ENCODE peak calls at places on chromosomes 12 and 14, in six cellular contexts. K, V, E, U, B and M are unnamed samples.

GRCh38 chr12:131139363-131140068 is 185.8 kb downstream of the ADGRD1 start:
- DNase-seq in K (no peak), V (no peak), E (no peak), U (no peak), B (no peak), M (peak; percentile 26)

GRCh38 chr12:32897688-32898573 is 1.4 kb upstream of the PKP2 start:
- DNase-seq in K (no peak), V (no peak), E (no peak), U (no peak), B (no peak), M (no peak)

GRCh38 chr12:55720894-55721444 is 776 bp downstream of the RDH5 start:
- DNase-seq in K (peak; percentile 91), V (peak; percentile 99), E (no peak), U (peak; percentile 75), B (no peak), M (peak; percentile 84)

GRCh38 chr12:101945361-101946232 is 68.2 kb downstream of the DRAM1 start:
- DNase-seq in K (peak; percentile 49), V (no peak), E (no peak), U (peak; percentile 50), B (no peak), M (no peak)

GRCh38 chr12:63668028-63668799 is at the start of gene DPY19L2:
- DNase-seq in K (peak; percentile 52), V (peak; percentile 29), E (peak; percentile 63), U (peak; percentile 60), B (no peak), M (peak; percentile 88)

GRCh38 chr12:99372257-99372933 is 275.2 kb upstream of the GARIN6 start:
- DNase-seq in K (no peak), V (no peak), E (no peak), U (no peak), B (no peak), M (no peak)

GRCh38 chr12:121861549-121862254 is 3.0 kb upstream of the HPD start:
- DNase-seq in K (peak; percentile 38), V (no peak), E (no peak), U (peak; percentile 69), B (no peak), M (no peak)

GRCh38 chr14:41604793-41605534 is 1.7 kb upstream of the LRFN5 start:
- DNase-seq in K (peak; percentile 86), V (no peak), E (peak; percentile 81), U (peak; percentile 92), B (no peak), M (peak; percentile 79)

GRCh38 chr14:90783344-90783743 is 32.9 kb downstream of the TTC7B start:
- DNase-seq in K (no peak), V (no peak), E (no peak), U (no peak), B (no peak), M (no peak)

GRCh38 chr12:24945039-24945438 is 3.9 kb downstream of the BCAT1 start:
- DNase-seq in K (no peak), V (no peak), E (no peak), U (no peak), B (no peak), M (no peak)

GRCh38 chr14:88421286-88421685 is 35.8 kb downstream of the SPATA7 start:
- DNase-seq in K (peak; percentile 32), V (no peak), E (no peak), U (peak; percentile 74), B (no peak), M (no peak)

GRCh38 chr14:92500491-92500941 is 13.1 kb upstream of the RIN3 start:
- DNase-seq in K (no peak), V (no peak), E (no peak), U (no peak), B (no peak), M (peak; percentile 42)

GRCh38 chr14:24861083-24861630 is 188.8 kb downstream of the STXBP6 start:
- DNase-seq in K (peak; percentile 68), V (no peak), E (no peak), U (peak; percentile 21), B (no peak), M (no peak)

GRCh38 chr14:75877884-75878283 is 103.9 kb downstream of the TGFB3 start:
- DNase-seq in K (no peak), V (no peak), E (no peak), U (no peak), B (no peak), M (no peak)

GRCh38 chr12:6363330-6364036 is 11.9 kb downstream of the SCNN1A start:
- DNase-seq in K (peak; percentile 28), V (peak; percentile 86), E (no peak), U (peak; percentile 64), B (no peak), M (peak; percentile 82)

GRCh38 chr14:106094654-106095189 is 568.3 kb downstream of the TMEM121 start:
- DNase-seq in K (no peak), V (peak; percentile 2), E (no peak), U (no peak), B (no peak), M (no peak)

GRCh38 chr12:29245246-29245645 is 96.2 kb downstream of the FAR2 start:
- DNase-seq in K (peak; percentile 11), V (no peak), E (no peak), U (no peak), B (no peak), M (no peak)

GRCh38 chr14:84029720-84030119 is 1500.2 kb upstream of the FLRT2 start:
- DNase-seq in K (no peak), V (no peak), E (no peak), U (peak; percentile 7), B (no peak), M (no peak)

GRCh38 chr14:89337912-89338311 is 79.1 kb downstream of the FOXN3 start:
- DNase-seq in K (peak; percentile 29), V (peak; percentile 59), E (no peak), U (peak; percentile 33), B (no peak), M (no peak)

GRCh38 chr14:55583942-55584468 is 4.0 kb downstream of the KTN1 start:
- DNase-seq in K (peak; percentile 37), V (no peak), E (no peak), U (peak; percentile 41), B (no peak), M (no peak)

GRCh38 chr14:59189281-59189821 is 884 bp downstream of the DAAM1 start:
- DNase-seq in K (peak; percentile 18), V (peak; percentile 40), E (peak; percentile 17), U (no peak), B (no peak), M (peak; percentile 28)

GRCh38 chr14:94919896-94920295 is 150.0 kb upstream of the GSC start:
- DNase-seq in K (no peak), V (no peak), E (no peak), U (no peak), B (no peak), M (no peak)

GRCh38 chr14:83300454-83301064 is 1766.9 kb upstream of the SEL1L start:
- DNase-seq in K (peak; percentile 52), V (no peak), E (peak; percentile 31), U (peak; percentile 53), B (no peak), M (no peak)

GRCh38 chr14:68608235-68608962 is 184.5 kb downstream of the ZFP36L1 start:
- DNase-seq in K (no peak), V (peak; percentile 74), E (no peak), U (no peak), B (no peak), M (no peak)

GRCh38 chr12:82057770-82058169 is 298.6 kb upstream of the PPFIA2 start:
- DNase-seq in K (no peak), V (no peak), E (no peak), U (no peak), B (no peak), M (no peak)

GRCh38 chr12:54439096-54439495 is 20.0 kb upstream of the ITGA5 start:
- DNase-seq in K (no peak), V (no peak), E (no peak), U (no peak), B (no peak), M (no peak)

GRCh38 chr14:35416108-35416750 is 11.7 kb upstream of the NFKBIA start:
- DNase-seq in K (no peak), V (no peak), E (no peak), U (peak; percentile 33), B (no peak), M (no peak)
- H2AFZ ChIP-seq in K (peak overlapping the region; percentile 60), V (no peak overlapping the region), E (peak overlapping the region; percentile 71), U (peak overlapping the region; percentile 68), B (peak overlapping the region; percentile 65), M (no peak overlapping the region)

DNA sequence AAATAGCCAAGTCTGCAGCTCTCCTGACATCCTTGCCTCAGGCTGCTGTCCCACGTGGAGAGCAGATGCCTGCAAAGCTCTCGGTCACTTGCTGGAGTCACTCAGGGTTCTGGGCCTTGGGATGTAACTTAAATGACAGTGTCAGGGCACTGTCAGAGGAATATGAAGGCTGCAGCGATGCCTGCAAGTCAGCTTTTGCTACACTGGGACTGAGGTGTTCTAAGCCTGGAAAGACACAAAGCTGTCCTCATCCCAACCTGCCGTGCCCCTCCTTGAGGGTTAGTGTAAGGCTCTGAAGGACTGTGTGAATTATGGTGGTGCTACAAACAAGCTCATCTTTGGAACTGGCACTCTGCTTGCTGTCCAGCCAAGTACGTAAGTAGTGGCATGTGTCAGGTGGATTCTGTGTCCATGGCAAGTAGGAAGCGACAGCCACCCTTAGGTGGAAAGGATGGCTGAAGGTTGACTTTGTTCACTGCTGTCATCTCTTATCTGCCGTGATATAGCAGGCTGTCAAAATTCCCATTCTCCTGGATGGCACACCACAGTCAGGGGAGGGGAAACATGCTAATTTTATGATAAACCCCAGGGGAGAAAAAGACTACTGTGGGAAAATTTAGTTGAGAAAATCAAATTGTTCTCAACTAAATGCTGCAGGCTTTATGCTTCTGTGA is 79.9 kb downstream of the DAD1 start:
- DNase-seq in K (no peak), V (no peak), E (no peak), U (no peak), B (no peak), M (no peak)
- H2AK5ac ChIP-seq in K (no peak overlapping the region), V (no peak overlapping the region), E (no peak overlapping the region), U (no peak overlapping the region), B (no peak overlapping the region), M (no peak overlapping the region)

DNA sequence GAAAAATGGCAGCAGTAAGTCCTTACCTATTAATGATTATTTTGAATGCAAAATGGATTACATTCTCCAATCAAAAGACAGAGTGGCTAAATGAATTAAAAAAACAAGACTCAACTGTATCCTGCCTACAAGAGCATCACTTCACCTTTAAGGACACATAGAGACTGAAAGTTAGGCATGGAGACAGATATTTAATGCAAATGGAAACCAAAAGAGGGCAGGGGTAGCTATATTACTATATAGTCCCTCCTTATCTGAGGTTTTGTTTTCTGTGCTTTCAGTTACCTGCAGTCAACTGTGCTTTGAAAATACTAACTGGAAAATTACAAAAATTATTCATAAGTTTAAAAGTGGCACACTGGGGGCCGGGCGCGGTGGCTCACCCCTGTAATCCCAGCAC is 17.2 kb downstream of the NECAP1 start:
- DNase-seq in K (no peak), V (no peak), E (no peak), U (no peak), B (no peak), M (no peak)
- H4K91ac ChIP-seq in K (no peak overlapping the region), V (no peak overlapping the region), E (no peak overlapping the region), U (no peak overlapping the region), B (no peak overlapping the region), M (no peak overlapping the region)

DNA sequence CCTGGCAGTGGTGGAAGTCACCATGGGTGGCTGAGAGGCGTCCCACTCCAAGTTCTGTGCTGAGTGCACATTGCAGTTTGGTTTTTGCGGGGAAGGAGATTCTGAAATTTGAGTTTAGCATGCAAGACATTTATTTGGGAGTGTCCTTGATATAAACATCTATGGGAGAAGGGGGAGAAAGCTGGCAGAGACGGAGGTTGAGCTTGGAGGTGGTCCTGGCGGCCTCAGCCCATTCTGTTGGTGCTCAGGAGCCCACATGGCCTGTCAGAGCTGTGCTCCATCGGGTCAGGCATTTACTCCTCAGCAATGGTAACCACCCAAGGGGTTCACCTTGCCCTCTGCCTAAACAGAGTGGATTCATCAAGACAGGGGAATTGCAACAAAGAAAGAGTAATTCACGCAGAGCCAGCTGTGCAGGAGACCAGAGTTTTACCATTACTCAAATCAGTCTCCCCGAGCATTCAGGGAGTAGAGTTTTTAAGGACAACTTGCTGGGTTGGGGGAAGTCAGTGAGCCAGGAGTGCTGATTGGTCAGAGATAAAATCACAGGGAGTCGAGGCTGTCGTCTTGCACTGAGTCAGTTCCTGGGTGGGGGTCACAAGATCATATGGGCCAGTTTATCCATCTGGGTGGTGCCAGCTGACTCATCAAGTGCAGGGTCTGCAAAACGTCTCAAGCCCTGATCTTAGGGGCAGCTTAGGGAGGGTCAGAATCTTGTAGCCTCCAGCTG is 323.3 kb upstream of the TMEM132C start:
- DNase-seq in K (no peak), V (no peak), E (no peak), U (peak; percentile 7), B (no peak), M (no peak)
- H2AFZ ChIP-seq in K (no peak overlapping the region), V (no peak overlapping the region), E (no peak overlapping the region), U (no peak overlapping the region), B (no peak overlapping the region), M (no peak overlapping the region)